ENCODE peak calls at places on chromosome 1, in four cellular contexts. One of them, this sample, is unnamed. For H3K36me3, the result is how much of the 10 kb centered on the place peaks cover.

GRCh38 chr1:172277277-172277676 is 143.2 kb upstream of the C1orf105 start:
- DNase-seq in body of pancreas: no peak
- DNase-seq in HCT116: no peak
- DNase-seq in Karpas-422: no peak
- DNase-seq in this sample: no peak

GRCh38 chr1:220151454-220151853 is 57.5 kb downstream of the IARS2 start:
- DNase-seq in Karpas-422: no peak
- DNase-seq in body of pancreas: peak
- DNase-seq in HCT116: no peak
- DNase-seq in this sample: no peak

GRCh38 chr1:61981870-61982660 is 212.6 kb upstream of the L1TD1 start:
- DNase-seq in Karpas-422: no peak
- DNase-seq in body of pancreas: no peak
- DNase-seq in HCT116: no peak
- DNase-seq in this sample: no peak

GRCh38 chr1:22412932-22413727 is 38.5 kb upstream of the ZBTB40 start:
- DNase-seq in Karpas-422: no peak
- DNase-seq in HCT116: no peak
- DNase-seq in body of pancreas: peak
- DNase-seq in this sample: peak

GRCh38 chr1:106921186-106921585 is 135.3 kb upstream of the PRMT6 start:
- DNase-seq in body of pancreas: no peak
- DNase-seq in Karpas-422: no peak
- DNase-seq in HCT116: no peak
- DNase-seq in this sample: no peak

GRCh38 chr1:23854568-23854967 is 13.5 kb downstream of the FUCA1 start:
- DNase-seq in body of pancreas: no peak
- DNase-seq in Karpas-422: peak
- DNase-seq in HCT116: no peak
- DNase-seq in this sample: no peak

GRCh38 chr1:6807782-6808181 is 22.5 kb downstream of the CAMTA1 start:
- DNase-seq in Karpas-422: no peak
- DNase-seq in body of pancreas: no peak
- DNase-seq in HCT116: no peak
- DNase-seq in this sample: no peak

GRCh38 chr1:92922378-92923035 is 38.8 kb downstream of the DIPK1A start:
- DNase-seq in body of pancreas: no peak
- DNase-seq in Karpas-422: no peak
- DNase-seq in HCT116: no peak
- DNase-seq in this sample: peak

DNA sequence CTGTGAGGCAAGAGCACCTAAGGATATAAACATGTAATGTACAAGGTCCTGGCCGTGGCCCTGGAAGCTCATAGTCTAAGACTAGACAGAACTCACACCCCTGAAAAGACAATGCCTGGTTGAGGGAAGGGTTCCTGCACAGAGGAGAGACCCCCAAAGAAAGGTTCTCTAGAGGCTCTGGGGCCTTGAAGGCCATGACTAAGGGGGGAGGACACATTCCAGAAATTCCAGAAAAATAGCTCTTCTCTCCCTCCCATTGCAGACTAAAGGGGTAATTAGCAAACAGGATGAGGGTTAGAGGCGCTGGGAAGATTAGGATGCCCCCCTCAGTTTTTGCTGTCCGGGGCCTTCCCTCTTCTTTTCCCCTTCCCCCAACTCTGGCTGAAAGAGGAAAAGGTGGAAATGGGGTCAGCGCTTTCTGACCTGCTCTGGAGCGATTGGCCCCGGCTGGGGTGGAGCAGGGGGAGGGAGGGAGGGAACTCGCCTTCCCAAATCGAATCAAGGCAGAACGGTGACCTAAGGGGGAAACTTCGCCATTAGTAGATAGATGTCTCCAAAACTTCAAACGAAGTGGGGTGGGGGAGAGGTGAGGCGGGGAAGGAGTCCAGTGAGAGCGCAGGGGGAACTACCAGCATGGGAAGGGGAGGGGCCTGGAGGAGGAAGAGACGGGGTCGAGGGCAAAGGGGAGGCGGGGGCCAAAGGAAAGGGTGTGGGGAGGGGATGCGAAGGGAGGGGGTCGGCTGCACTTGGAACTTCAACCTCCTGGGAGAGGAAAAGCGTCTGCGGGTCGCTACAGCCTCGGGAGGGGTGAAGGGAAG is 11.8 kb downstream of the PAX7 start:
- DNase-seq in HCT116: no peak
- DNase-seq in body of pancreas: no peak
- DNase-seq in Karpas-422: no peak
- DNase-seq in this sample: no peak
- H3K4me3 ChIP-seq in HCT116: no peak
- H3K4me3 ChIP-seq in body of pancreas: no peak
- H3K4me3 ChIP-seq in Karpas-422: no peak
- H3K4me3 ChIP-seq in this sample: no peak

GRCh38 chr1:150080784-150081183 is 13.2 kb downstream of the VPS45 start:
- DNase-seq in Karpas-422: peak
- DNase-seq in HCT116: no peak
- DNase-seq in body of pancreas: no peak
- DNase-seq in this sample: no peak
- H3K36me3 ChIP-seq in Karpas-422: under half
- H3K36me3 ChIP-seq in HCT116: under half
- H3K36me3 ChIP-seq in body of pancreas: under half
- H3K36me3 ChIP-seq in this sample: half or more

GRCh38 chr1:52268372-52268771 is 97.6 kb downstream of the CC2D1B start:
- DNase-seq in Karpas-422: no peak
- DNase-seq in HCT116: no peak
- DNase-seq in body of pancreas: peak
- DNase-seq in this sample: no peak
- H3K4me3 ChIP-seq in Karpas-422: no peak
- H3K4me3 ChIP-seq in HCT116: no peak
- H3K4me3 ChIP-seq in body of pancreas: no peak
- H3K4me3 ChIP-seq in this sample: no peak

DNA sequence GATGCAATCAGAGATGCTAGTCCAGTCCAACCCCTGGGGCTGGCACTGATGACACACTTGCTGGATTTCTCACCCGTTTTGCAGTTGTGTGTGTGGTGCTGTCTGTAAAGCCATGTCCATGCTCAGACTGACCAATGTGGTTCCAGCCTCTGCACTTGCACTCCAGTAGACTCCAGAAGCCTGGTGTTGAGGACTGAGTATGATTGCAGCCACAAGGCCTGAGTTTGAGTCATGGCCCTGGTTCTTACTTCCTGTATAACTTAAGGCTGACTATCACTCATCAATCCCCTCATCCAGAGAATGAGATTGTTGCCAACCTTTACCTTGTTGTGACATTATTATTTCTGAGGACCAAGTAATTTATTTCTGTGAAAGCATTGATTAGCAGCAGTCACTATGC is 34.8 kb upstream of the IKBKE start:
- DNase-seq in HCT116: no peak
- DNase-seq in body of pancreas: no peak
- DNase-seq in Karpas-422: no peak
- DNase-seq in this sample: no peak
- H3K36me3 ChIP-seq in HCT116: under half
- H3K36me3 ChIP-seq in body of pancreas: under half
- H3K36me3 ChIP-seq in Karpas-422: under half
- H3K36me3 ChIP-seq in this sample: half or more

DNA sequence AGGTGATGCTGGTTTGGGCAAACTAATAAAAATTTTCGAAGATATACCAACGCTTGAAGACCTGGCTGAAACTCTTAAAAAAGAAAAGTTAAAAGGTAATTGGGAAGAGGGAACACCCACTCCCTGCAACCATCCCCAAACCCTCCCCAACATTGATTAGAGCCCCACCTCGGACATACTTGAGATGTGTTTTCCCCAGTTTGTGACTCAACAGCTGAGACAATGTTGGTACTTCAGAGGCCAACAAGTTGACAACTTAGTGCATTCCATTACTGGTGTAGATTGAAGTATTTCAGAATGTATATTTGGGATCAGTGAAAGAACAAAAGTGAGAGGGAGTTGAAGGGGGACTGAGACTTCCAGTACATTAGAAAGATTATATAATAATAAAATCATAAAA is 5.1 kb downstream of the IFI16 start:
- DNase-seq in Karpas-422: no peak
- DNase-seq in body of pancreas: no peak
- DNase-seq in HCT116: no peak
- DNase-seq in this sample: no peak
- H3K4me3 ChIP-seq in Karpas-422: no peak
- H3K4me3 ChIP-seq in body of pancreas: no peak
- H3K4me3 ChIP-seq in HCT116: no peak
- H3K4me3 ChIP-seq in this sample: no peak

GRCh38 chr1:156212833-156213643 is at the start of gene PMF1:
- DNase-seq in Karpas-422: peak
- DNase-seq in HCT116: peak
- DNase-seq in body of pancreas: peak
- DNase-seq in this sample: peak

GRCh38 chr1:156212130-156212529 is 677 bp upstream of the PMF1 start:
- DNase-seq in body of pancreas: no peak
- DNase-seq in Karpas-422: no peak
- DNase-seq in HCT116: no peak
- DNase-seq in this sample: no peak

GRCh38 chr1:156213644-156213966 is 798 bp downstream of the PMF1 start:
- DNase-seq in body of pancreas: no peak
- DNase-seq in Karpas-422: no peak
- DNase-seq in HCT116: no peak
- DNase-seq in this sample: no peak

GRCh38 chr1:156214024-156214748 is 1.4 kb downstream of the PMF1 start:
- DNase-seq in body of pancreas: no peak
- DNase-seq in HCT116: peak
- DNase-seq in Karpas-422: no peak
- DNase-seq in this sample: no peak

GRCh38 chr1:156211243-156211642 is 1.6 kb upstream of the PMF1 start:
- DNase-seq in HCT116: no peak
- DNase-seq in body of pancreas: no peak
- DNase-seq in Karpas-422: no peak
- DNase-seq in this sample: no peak
- H3K36me3 ChIP-seq in HCT116: under half
- H3K36me3 ChIP-seq in body of pancreas: under half
- H3K36me3 ChIP-seq in Karpas-422: under half
- H3K36me3 ChIP-seq in this sample: half or more